ENCODE peak calls at places on chromosome 15, in ten cellular contexts. F, Z, O, L, G, Q, D, E, H and A are unnamed samples.

GRCh38 chr15:78938608-78939488 is 6.0 kb downstream of the CTSH start:
- DNase-seq in F (no peak), Z (no peak), O (no peak), L (no peak), G (no peak), Q (no peak), D (no peak), E (no peak), H (peak; percentile 13), A (no peak)

GRCh38 chr15:76197703-76198455 is 113.4 kb downstream of the ETFA start:
- DNase-seq in F (no peak), Z (peak; percentile 10), O (peak; percentile 55), L (no peak), G (peak; percentile 89), Q (no peak), D (peak; percentile 37), E (no peak), H (no peak), A (no peak)

GRCh38 chr15:80891006-80891405 is 98.6 kb downstream of the MESD start:
- DNase-seq in F (no peak), Z (no peak), O (no peak), L (no peak), G (no peak), Q (no peak), D (no peak), E (no peak), H (no peak), A (no peak)

GRCh38 chr15:97904196-97904572 is 56.3 kb upstream of the ARRDC4 start:
- DNase-seq in F (peak; percentile 91), Z (peak; percentile 18), O (peak; percentile 70), L (peak; percentile 90), G (peak; percentile 85), Q (peak; percentile 81), D (peak; percentile 77), E (peak; percentile 68), H (peak; percentile 37), A (peak; percentile 83)

GRCh38 chr15:55530861-55531313 is 22.9 kb upstream of the DNAAF4 start:
- DNase-seq in F (no peak), Z (peak; percentile 61), O (no peak), L (no peak), G (no peak), Q (no peak), D (no peak), E (peak; percentile 35), H (no peak), A (no peak)

GRCh38 chr15:44312108-44312507 is 23.6 kb downstream of the GOLM2 start:
- DNase-seq in F (no peak), Z (no peak), O (no peak), L (no peak), G (no peak), Q (no peak), D (no peak), E (no peak), H (no peak), A (no peak)

GRCh38 chr15:77094397-77095030 is 23.6 kb upstream of the TSPAN3 start:
- DNase-seq in F (peak; percentile 38), Z (no peak), O (no peak), L (peak; percentile 79), G (no peak), Q (no peak), D (no peak), E (no peak), H (no peak), A (no peak)

GRCh38 chr15:34494084-34494399 is 56.4 kb upstream of the GOLGA8A start:
- DNase-seq in F (no peak), Z (no peak), O (no peak), L (no peak), G (no peak), Q (no peak), D (no peak), E (no peak), H (no peak), A (no peak)

GRCh38 chr15:101045835-101046691 is 126.9 kb downstream of the LRRK1 start:
- DNase-seq in F (no peak), Z (no peak), O (peak; percentile 46), L (no peak), G (peak; percentile 58), Q (no peak), D (peak; percentile 8), E (no peak), H (no peak), A (no peak)

GRCh38 chr15:79091204-79091867 is 756 bp upstream of the RASGRF1 start:
- DNase-seq in F (peak; percentile 75), Z (no peak), O (no peak), L (peak; percentile 66), G (peak; percentile 62), Q (peak; percentile 59), D (no peak), E (peak; percentile 7), H (no peak), A (no peak)

GRCh38 chr15:71011503-71012155 is 103.6 kb upstream of the THSD4 start:
- DNase-seq in F (peak; percentile 51), Z (no peak), O (no peak), L (peak; percentile 60), G (no peak), Q (no peak), D (peak; percentile 23), E (peak; percentile 63), H (peak; percentile 23), A (no peak)

GRCh38 chr15:48073881-48074280 is 46.9 kb upstream of the SLC24A5 start:
- DNase-seq in F (no peak), Z (no peak), O (no peak), L (no peak), G (no peak), Q (no peak), D (no peak), E (no peak), H (no peak), A (no peak)

GRCh38 chr15:90071220-90071807 is 31.0 kb downstream of the IDH2 start:
- DNase-seq in F (peak; percentile 74), Z (peak; percentile 81), O (peak; percentile 88), L (peak; percentile 76), G (no peak), Q (peak; percentile 68), D (peak; percentile 90), E (peak; percentile 88), H (peak; percentile 87), A (peak; percentile 81)

GRCh38 chr15:57566840-57567239 is 24.9 kb upstream of the MYZAP start:
- DNase-seq in F (no peak), Z (no peak), O (no peak), L (no peak), G (peak; percentile 21), Q (no peak), D (peak; percentile 83), E (peak; percentile 31), H (no peak), A (no peak)

GRCh38 chr15:77608774-77609173 is 23.9 kb downstream of the LINGO1 start:
- DNase-seq in F (no peak), Z (no peak), O (no peak), L (no peak), G (no peak), Q (no peak), D (no peak), E (no peak), H (no peak), A (no peak)

GRCh38 chr15:41557673-41558399 is 1.2 kb upstream of the TYRO3 start:
- DNase-seq in F (peak; percentile 90), Z (no peak), O (peak; percentile 77), L (peak; percentile 90), G (no peak), Q (peak; percentile 74), D (peak; percentile 43), E (peak; percentile 87), H (peak; percentile 86), A (peak; percentile 61)
- TF ChIP-seq CTCF in F (peak; percentile 99), Z (peak; percentile 40), O (peak; percentile 60), L (peak; percentile 93), G (peak; percentile 98), Q (peak; percentile 86), D (peak; percentile 70), E (peak; percentile 98), H (peak; percentile 96), A (peak; percentile 60)

GRCh38 chr15:85318048-85318731 is 62.2 kb upstream of the AKAP13 start:
- DNase-seq in F (no peak), Z (no peak), O (no peak), L (no peak), G (no peak), Q (no peak), D (peak; percentile 81), E (peak; percentile 99), H (peak; percentile 26), A (no peak)
- TF ChIP-seq CTCF in F (no peak), Z (no peak), O (no peak), L (no peak), G (peak; percentile 39), Q (no peak), D (no peak), E (peak; percentile 19), H (peak; percentile 22), A (no peak)

GRCh38 chr15:93050648-93051047 is 38.4 kb downstream of the RGMA start:
- DNase-seq in F (no peak), Z (no peak), O (no peak), L (no peak), G (no peak), Q (no peak), D (no peak), E (no peak), H (no peak), A (no peak)

GRCh38 chr15:93049914-93050534 is 39.0 kb downstream of the RGMA start:
- DNase-seq in F (no peak), Z (no peak), O (no peak), L (no peak), G (no peak), Q (no peak), D (no peak), E (no peak), H (no peak), A (no peak)

GRCh38 chr15:93051236-93052089 is 37.5 kb downstream of the RGMA start:
- DNase-seq in F (no peak), Z (no peak), O (no peak), L (no peak), G (no peak), Q (no peak), D (no peak), E (no peak), H (no peak), A (no peak)

GRCh38 chr15:93055211-93055763 is 33.7 kb downstream of the RGMA start:
- DNase-seq in F (no peak), Z (peak; percentile 25), O (no peak), L (no peak), G (no peak), Q (no peak), D (no peak), E (no peak), H (no peak), A (no peak)

GRCh38 chr15:93052090-93052892 is 36.7 kb downstream of the RGMA start:
- DNase-seq in F (no peak), Z (peak; percentile 25), O (no peak), L (no peak), G (no peak), Q (no peak), D (no peak), E (no peak), H (no peak), A (no peak)
- TF ChIP-seq CTCF in F (peak; percentile 34), Z (no peak), O (no peak), L (peak; percentile 65), G (no peak), Q (no peak), D (no peak), E (peak; percentile 26), H (no peak), A (no peak)

DNA sequence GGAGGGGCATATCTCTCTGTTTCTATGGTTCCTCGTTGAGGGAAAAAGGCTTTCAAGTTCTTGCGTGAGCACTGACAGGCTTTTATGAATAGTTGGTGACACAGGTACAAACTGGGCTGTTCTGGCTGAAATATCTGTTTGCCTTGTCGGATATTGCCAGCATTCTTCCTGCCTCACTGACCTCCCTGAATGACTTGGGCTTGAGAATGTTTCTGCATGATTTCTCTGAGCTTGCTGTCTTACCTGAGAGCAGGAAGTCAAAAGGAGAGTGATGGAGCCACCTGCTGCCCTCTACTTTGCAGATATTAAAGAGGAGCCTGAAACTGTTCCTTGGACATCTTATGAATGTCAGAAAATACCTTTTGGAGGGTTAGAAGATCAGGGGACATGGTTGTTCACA is 4.8 kb downstream of the GCNT3 start:
- DNase-seq in F (no peak), Z (no peak), O (no peak), L (peak; percentile 13), G (no peak), Q (no peak), D (peak; percentile 63), E (no peak), H (no peak), A (no peak)
- TF ChIP-seq CTCF in F (no peak), Z (no peak), O (no peak), L (peak; percentile 41), G (peak; percentile 61), Q (no peak), D (no peak), E (no peak), H (no peak), A (no peak)